ENCODE peak calls at places on chromosomes 12 and 14, in seven cellular contexts. A, S, V, B, E, J and T are unnamed samples.

GRCh38 chr12:3225154-3225795 is 148.1 kb downstream of the TSPAN9 start:
- DNase-seq in A (peak; percentile 57), S (peak; percentile 94), V (no peak), B (peak; percentile 37), E (peak; percentile 92), J (no peak), T (no peak)

GRCh38 chr14:34616360-34616759 is 13.6 kb downstream of the SNX6 start:
- DNase-seq in A (no peak), S (no peak), V (no peak), B (no peak), E (no peak), J (peak; percentile 13), T (no peak)

GRCh38 chr14:68384881-68385280 is 408.0 kb downstream of the ZFP36L1 start:
- DNase-seq in A (no peak), S (no peak), V (no peak), B (no peak), E (no peak), J (no peak), T (no peak)

GRCh38 chr14:68460541-68460940 is 332.3 kb downstream of the ZFP36L1 start:
- DNase-seq in A (peak; percentile 45), S (peak; percentile 24), V (no peak), B (no peak), E (no peak), J (no peak), T (no peak)

GRCh38 chr14:72457641-72458040 is 436.3 kb downstream of the DPF3 start:
- DNase-seq in A (peak; percentile 63), S (no peak), V (no peak), B (peak; percentile 37), E (peak; percentile 83), J (no peak), T (peak; percentile 57)

GRCh38 chr12:126337556-126337955 is 1272.3 kb downstream of the AACS start:
- DNase-seq in A (peak; percentile 48), S (no peak), V (no peak), B (no peak), E (no peak), J (no peak), T (peak; percentile 53)

GRCh38 chr12:70983692-70984091 is 63.2 kb upstream of the PTPRR start:
- DNase-seq in A (no peak), S (no peak), V (peak; percentile 27), B (no peak), E (no peak), J (peak; percentile 83), T (no peak)

GRCh38 chr12:114933428-114934160 is 249.6 kb upstream of the TBX3 start:
- DNase-seq in A (peak; percentile 89), S (no peak), V (no peak), B (peak; percentile 76), E (peak; percentile 94), J (peak; percentile 44), T (peak; percentile 98)

GRCh38 chr14:93655078-93655750 is 133.1 kb downstream of the PRIMA1 start:
- DNase-seq in A (peak; percentile 44), S (peak; percentile 22), V (peak; percentile 74), B (peak; percentile 91), E (peak; percentile 35), J (peak; percentile 67), T (peak; percentile 85)

GRCh38 chr12:91138337-91138905 is 27.1 kb upstream of the LUM start:
- DNase-seq in A (no peak), S (peak; percentile 48), V (no peak), B (peak; percentile 57), E (no peak), J (peak; percentile 68), T (no peak)

GRCh38 chr12:120598674-120599463 is 17.7 kb upstream of the POP5 start:
- DNase-seq in A (peak; percentile 33), S (no peak), V (no peak), B (no peak), E (peak; percentile 26), J (peak; percentile 76), T (peak; percentile 44)

GRCh38 chr12:119512772-119513497 is 80.6 kb upstream of the TMEM233 start:
- DNase-seq in A (no peak), S (no peak), V (peak; percentile 73), B (peak; percentile 25), E (no peak), J (peak; percentile 81), T (peak; percentile 44)

GRCh38 chr12:131092911-131093901 is 139.5 kb downstream of the ADGRD1 start:
- DNase-seq in A (no peak), S (no peak), V (no peak), B (no peak), E (no peak), J (peak; percentile 44), T (peak; percentile 66)

GRCh38 chr12:29163146-29163545 is 14.1 kb downstream of the FAR2 start:
- DNase-seq in A (no peak), S (no peak), V (no peak), B (no peak), E (no peak), J (no peak), T (peak; percentile 75)

GRCh38 chr12:117063162-117063911 is 35.9 kb downstream of the TESC start:
- DNase-seq in A (no peak), S (no peak), V (no peak), B (no peak), E (no peak), J (no peak), T (no peak)

GRCh38 chr14:68624541-68625220 is 168.2 kb downstream of the ZFP36L1 start:
- DNase-seq in A (no peak), S (no peak), V (no peak), B (no peak), E (no peak), J (peak; percentile 13), T (no peak)

GRCh38 chr12:123094349-123095073 is 56.4 kb downstream of the PITPNM2 start:
- DNase-seq in A (peak; percentile 91), S (no peak), V (no peak), B (peak; percentile 64), E (peak; percentile 88), J (no peak), T (peak; percentile 96)

GRCh38 chr12:122471324-122472226 is 29.2 kb downstream of the ZCCHC8 start:
- DNase-seq in A (peak; percentile 87), S (peak; percentile 80), V (peak; percentile 30), B (peak; percentile 93), E (peak; percentile 84), J (no peak), T (peak; percentile 85)

GRCh38 chr12:122558721-122559641 is 31.9 kb downstream of the KNTC1 start:
- DNase-seq in A (no peak), S (no peak), V (no peak), B (no peak), E (no peak), J (no peak), T (no peak)

GRCh38 chr12:54216580-54217308 is 28.0 kb upstream of the SMUG1 start:
- DNase-seq in A (peak; percentile 80), S (peak; percentile 79), V (peak; percentile 84), B (peak; percentile 93), E (peak; percentile 75), J (peak; percentile 96), T (peak; percentile 88)
- H3K9ac ChIP-seq in A (no peak overlapping the region), S (peak overlapping the region; percentile 33), V (peak overlapping the region; percentile 7), B (peak overlapping the region; percentile 56), E (peak overlapping the region; percentile 26), J (no peak overlapping the region), T (peak overlapping the region; percentile 57)

DNA sequence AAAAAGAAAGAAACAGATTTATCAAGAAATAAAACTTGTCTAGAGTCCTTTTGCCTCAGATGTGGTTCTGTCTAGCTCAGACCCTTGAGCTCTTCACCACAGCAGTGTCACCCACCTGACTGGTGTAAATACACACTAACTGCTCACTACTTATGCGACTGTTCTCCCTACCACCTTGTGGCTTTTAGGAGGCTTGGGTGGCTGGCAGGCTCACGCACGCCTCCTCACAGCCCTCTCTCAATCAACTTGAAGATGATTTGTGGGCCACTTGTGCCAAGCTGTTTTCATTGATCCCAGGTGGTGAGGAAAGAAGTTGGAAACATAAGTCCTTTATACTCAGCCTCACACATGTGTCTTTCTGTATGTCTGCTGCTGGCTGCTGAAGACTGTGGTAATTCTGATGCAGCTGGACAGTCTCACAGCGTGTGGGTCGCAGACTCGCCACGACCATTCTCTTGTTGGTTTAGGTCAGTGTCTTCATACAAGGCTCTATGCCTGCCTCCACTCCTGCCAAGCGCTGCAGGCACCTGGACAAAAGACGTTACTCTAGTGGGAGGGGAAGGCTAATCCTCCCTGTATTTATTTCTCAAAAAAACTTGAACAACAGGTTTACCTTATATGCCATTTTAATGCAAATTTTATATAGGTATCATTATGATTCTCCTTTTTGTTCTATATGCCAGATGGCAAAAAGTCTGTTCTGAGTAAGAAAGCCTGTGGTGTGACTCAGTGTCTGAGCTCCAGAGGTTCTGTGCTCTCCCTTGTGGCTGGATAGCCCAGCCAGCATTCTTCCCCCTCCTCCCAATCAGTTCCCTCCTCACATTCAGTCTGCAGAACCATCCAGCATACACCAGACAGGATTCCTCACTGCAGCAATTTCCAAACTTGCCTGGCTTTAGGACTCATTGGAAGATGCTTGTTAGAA is 115.5 kb downstream of the DIP2B start:
- DNase-seq in A (peak; percentile 85), S (no peak), V (peak; percentile 27), B (peak; percentile 91), E (peak; percentile 95), J (peak; percentile 68), T (peak; percentile 88)
- H3K9ac ChIP-seq in A (no peak overlapping the region), S (no peak overlapping the region), V (peak overlapping the region; percentile 75), B (no peak overlapping the region), E (no peak overlapping the region), J (no peak overlapping the region), T (peak overlapping the region; percentile 16)

DNA sequence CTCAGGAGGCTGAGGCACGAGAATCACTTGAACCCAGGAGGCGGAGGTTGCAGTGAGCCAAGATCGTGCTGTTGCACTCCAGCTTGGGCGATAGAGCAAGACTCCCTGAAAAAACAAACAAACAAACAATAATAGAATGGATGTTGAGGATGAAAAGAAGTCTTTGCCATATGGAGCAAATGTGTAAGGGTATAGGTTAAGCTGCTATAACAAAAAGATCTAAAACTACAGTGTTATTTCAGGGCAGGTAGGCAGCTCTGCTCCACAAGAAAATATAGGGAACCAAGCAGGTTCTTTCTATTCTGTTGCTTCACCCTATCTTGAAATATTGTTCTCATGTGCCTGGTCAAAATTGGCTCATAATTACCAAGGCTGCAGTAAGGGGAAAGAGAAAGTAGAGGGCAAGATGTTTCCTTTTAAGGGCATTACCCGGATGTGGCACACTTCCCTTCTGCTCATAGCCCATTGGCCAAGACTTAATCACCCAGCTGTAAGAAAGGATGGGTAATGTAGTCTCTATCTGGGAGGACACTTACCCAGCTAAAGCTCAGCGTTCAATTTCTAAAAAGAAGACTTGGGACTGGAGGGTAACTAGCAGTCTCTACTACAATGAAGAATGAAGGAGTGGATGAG is 23.5 kb downstream of the SDSL start:
- DNase-seq in A (no peak), S (no peak), V (no peak), B (no peak), E (no peak), J (no peak), T (no peak)
- H3K9ac ChIP-seq in A (no peak overlapping the region), S (no peak overlapping the region), V (no peak overlapping the region), B (no peak overlapping the region), E (no peak overlapping the region), J (no peak overlapping the region), T (no peak overlapping the region)

DNA sequence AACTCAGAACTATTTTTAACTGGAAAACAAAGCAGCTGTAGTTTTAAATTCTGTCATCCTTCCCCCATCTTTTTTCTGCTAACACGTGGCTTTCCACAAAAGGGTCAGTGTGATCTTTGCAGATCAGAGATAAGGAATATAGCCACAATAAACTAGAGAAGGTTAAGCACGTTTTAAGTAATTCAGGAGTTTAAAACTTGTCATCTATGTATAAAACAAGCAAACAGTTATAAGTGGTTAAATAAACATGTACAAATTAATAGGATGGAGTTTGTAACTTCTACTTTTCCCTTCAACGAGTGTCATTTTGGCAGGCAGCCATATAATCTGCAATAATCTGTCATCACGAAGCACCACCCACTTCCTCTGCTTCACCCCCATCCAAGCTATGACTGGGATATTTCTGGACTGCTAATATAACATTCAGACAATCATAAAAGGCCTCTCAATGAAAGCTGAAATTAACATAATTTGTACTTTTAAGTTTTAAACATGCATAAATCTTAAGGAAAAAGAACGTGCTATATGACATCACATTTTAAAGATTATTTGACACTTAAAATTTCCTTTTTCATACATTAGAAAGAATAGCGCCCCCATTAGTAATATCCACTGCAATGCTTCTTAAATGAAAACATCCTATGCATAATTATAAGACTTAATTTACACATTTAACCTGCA is 15.2 kb downstream of the TAOK3 start:
- DNase-seq in A (peak; percentile 64), S (peak; percentile 70), V (no peak), B (no peak), E (peak; percentile 65), J (no peak), T (peak; percentile 74)
- H3K9ac ChIP-seq in A (peak overlapping the region; percentile 57), S (no peak overlapping the region), V (no peak overlapping the region), B (peak overlapping the region; percentile 70), E (no peak overlapping the region), J (no peak overlapping the region), T (no peak overlapping the region)